ENCODE peak calls at places on chromosomes 5 and 9, in nine cellular contexts. J is uterus; L is K562; Q is CD8-positive, alpha-beta T cell; I is ovary; E is AG04450; X is CD14-positive monocyte; P is fibroblast of pulmonary artery; H is bronchial epithelial cell. G is an unnamed sample.
A peak's percentile ranks its signal among the peaks of the same experiment; 100 is the strongest.

GRCh38 chr5:96344678-96345612 is 88.1 kb downstream of the PCSK1 start:
- DNase-seq in H (peak; percentile 78), Q (no peak), P (peak; percentile 94), J (no peak), X (no peak), E (peak; percentile 66), I (no peak), L (peak; percentile 17), G (no peak)

GRCh38 chr9:133577463-133578112 is 31.6 kb downstream of the FAM163B start:
- DNase-seq in L (no peak), Q (no peak), P (no peak), X (no peak), J (no peak), H (no peak), E (no peak), I (no peak), G (no peak)

GRCh38 chr5:125338804-125339203 is 592.4 kb upstream of the ZNF608 start:
- DNase-seq in H (no peak), P (no peak), E (no peak), I (no peak), L (no peak), Q (no peak), J (no peak), X (no peak), G (no peak)

GRCh38 chr9:129938291-129938979 is 103.2 kb downstream of the USP20 start:
- DNase-seq in X (no peak), E (peak; percentile 32), Q (no peak), L (no peak), H (no peak), P (peak; percentile 85), J (no peak), I (no peak), G (no peak)

GRCh38 chr9:36987891-36988290 is 46.2 kb downstream of the PAX5 start:
- DNase-seq in J (no peak), H (peak; percentile 21), X (no peak), E (no peak), L (no peak), P (no peak), I (no peak), Q (no peak), G (no peak)

GRCh38 chr9:87310827-87311564 is 186.7 kb upstream of the DAPK1 start:
- DNase-seq in P (no peak), L (no peak), J (no peak), H (no peak), X (no peak), I (no peak), E (no peak), Q (no peak), G (no peak)

GRCh38 chr5:142841511-142842255 is 71.5 kb downstream of the ARHGAP26 start:
- DNase-seq in I (no peak), Q (no peak), H (no peak), P (peak; percentile 69), E (no peak), L (no peak), J (peak; percentile 80), X (no peak), G (no peak)

GRCh38 chr9:79776581-79776980 is 204.8 kb downstream of the TLE4 start:
- DNase-seq in H (peak; percentile 74), I (no peak), P (no peak), E (no peak), J (no peak), X (no peak), L (no peak), Q (no peak), G (no peak)

GRCh38 chr9:83449166-83449565 is 89.0 kb downstream of the FRMD3 start:
- DNase-seq in I (no peak), L (no peak), H (no peak), J (no peak), P (no peak), Q (no peak), X (no peak), E (no peak), G (no peak)

GRCh38 chr5:172533058-172533398 is 78.7 kb upstream of the SH3PXD2B start:
- DNase-seq in P (no peak), I (no peak), X (no peak), J (no peak), H (no peak), E (no peak), L (peak; percentile 39), Q (no peak), G (no peak)

GRCh38 chr9:122051401-122052346 is 41.4 kb downstream of the TTLL11 start:
- DNase-seq in H (no peak), Q (no peak), P (no peak), X (no peak), E (no peak), J (no peak), I (no peak), L (peak; percentile 52), G (no peak)

GRCh38 chr5:172315599-172316531 is 32.3 kb upstream of the UBTD2 start:
- DNase-seq in I (no peak), L (no peak), E (no peak), Q (no peak), X (no peak), H (no peak), P (no peak), J (no peak), G (no peak)

GRCh38 chr9:21836437-21837161 is 34.2 kb downstream of the MTAP start:
- DNase-seq in P (peak; percentile 97), E (peak; percentile 95), I (no peak), H (peak; percentile 100), J (no peak), X (no peak), Q (no peak), L (no peak), G (no peak)

GRCh38 chr5:137101544-137101943 is 397.6 kb downstream of the SPOCK1 start:
- DNase-seq in J (no peak), P (peak; percentile 28), I (no peak), X (no peak), E (no peak), H (no peak), Q (no peak), L (no peak), G (no peak)

GRCh38 chr9:124398191-124398590 is 17.1 kb downstream of the PSMB7 start:
- DNase-seq in H (no peak), E (no peak), I (no peak), J (no peak), L (no peak), P (no peak), X (no peak), Q (no peak), G (no peak)

GRCh38 chr9:114289571-114290481 is 33.1 kb upstream of the ORM1 start:
- DNase-seq in P (no peak), L (no peak), H (no peak), Q (no peak), I (peak; percentile 24), E (no peak), J (peak; percentile 14), X (no peak), G (peak; percentile 75)

GRCh38 chr9:561430-561829 is 280.1 kb upstream of the DMRT1 start:
- DNase-seq in E (no peak), I (no peak), H (peak; percentile 73), P (peak; percentile 18), X (no peak), J (no peak), Q (no peak), L (no peak), G (no peak)

GRCh38 chr9:69307446-69308216 is 17.4 kb upstream of the ENTREP1 start:
- DNase-seq in P (peak; percentile 79), H (no peak), J (no peak), Q (no peak), I (no peak), X (no peak), E (peak; percentile 30), L (no peak), G (no peak)

DNA sequence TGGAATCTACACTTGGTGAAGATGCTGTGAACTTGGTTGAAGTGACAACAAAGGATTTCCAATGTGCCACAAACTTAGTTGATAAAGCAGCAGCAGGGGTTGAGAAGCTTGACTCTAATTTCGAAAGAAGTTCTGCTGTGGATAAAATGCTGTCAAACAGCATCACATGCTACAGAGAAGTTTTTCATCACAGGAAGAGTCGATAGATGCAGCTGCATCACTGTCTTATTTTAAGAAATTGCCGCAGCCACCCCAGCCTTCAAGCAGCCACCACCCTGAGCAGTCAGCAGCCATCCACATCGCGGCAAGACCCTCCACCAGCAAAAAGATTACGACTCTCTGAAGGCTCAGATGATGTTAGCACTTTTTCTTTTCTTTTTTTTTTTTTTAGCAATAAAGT is 78.6 kb downstream of the TRIO start:
- DNase-seq in X (no peak), J (no peak), H (no peak), I (no peak), P (no peak), Q (no peak), L (no peak), E (no peak), G (no peak)
- TF ChIP-seq CTCF in X (no peak), J (no peak), H (no peak), I (no peak), P (no peak), Q (no peak), L (no peak), E (no peak), G (no peak)

GRCh38 chr5:138945421-138946240 is 70.5 kb upstream of the LRRTM2 start:
- DNase-seq in L (no peak), E (no peak), J (no peak), I (no peak), P (no peak), Q (no peak), X (no peak), H (no peak), G (no peak)
- TF ChIP-seq CTCF in L (peak; percentile 19), E (peak; percentile 16), J (no peak), I (no peak), P (no peak), Q (no peak), X (no peak), H (no peak), G (peak; percentile 27)

GRCh38 chr5:146528232-146528631 is 12.2 kb upstream of the GPR151 start:
- DNase-seq in J (no peak), E (no peak), L (no peak), X (no peak), I (no peak), P (peak; percentile 33), Q (no peak), H (no peak), G (no peak)
- TF ChIP-seq CTCF in J (no peak), E (peak; percentile 16), L (no peak), X (no peak), I (no peak), P (peak; percentile 27), Q (no peak), H (no peak), G (peak; percentile 67)

GRCh38 chr9:95332860-95333259 is 15.4 kb upstream of the FANCC start:
- DNase-seq in X (no peak), P (no peak), J (no peak), L (no peak), I (no peak), H (no peak), Q (no peak), E (no peak), G (no peak)

GRCh38 chr9:95338243-95338642 is 20.7 kb upstream of the FANCC start:
- DNase-seq in Q (no peak), I (no peak), L (no peak), J (no peak), H (no peak), E (no peak), P (no peak), X (no peak), G (no peak)

GRCh38 chr9:95333426-95333825 is 15.9 kb upstream of the FANCC start:
- DNase-seq in E (no peak), Q (no peak), L (no peak), H (no peak), X (no peak), P (peak; percentile 12), J (no peak), I (no peak), G (no peak)

GRCh38 chr9:95341262-95342011 is 23.9 kb upstream of the FANCC start:
- DNase-seq in Q (no peak), X (no peak), H (peak; percentile 13), E (no peak), P (peak; percentile 41), L (no peak), J (no peak), I (no peak), G (no peak)

GRCh38 chr9:95336281-95336680 is 18.8 kb upstream of the FANCC start:
- DNase-seq in P (peak; percentile 17), J (no peak), I (no peak), Q (no peak), H (no peak), E (no peak), X (no peak), L (no peak), G (no peak)
- TF ChIP-seq CTCF in P (peak; percentile 51), J (no peak), I (no peak), Q (peak; percentile 66), H (peak; percentile 30), E (peak; percentile 45), X (peak; percentile 50), L (peak; percentile 52), G (peak; percentile 74)